ENCODE peak calls at places on chromosomes 1 and 21, in five cellular contexts. One of them, this sample, is unnamed.

GRCh38 chr1:109307363-109308021 is 681 bp upstream of the MYBPHL start:
- DNase-seq in GM12878: no peak
- DNase-seq in WTC11: no peak
- DNase-seq in K562: no peak
- DNase-seq in H1: no peak
- DNase-seq in this sample: peak

GRCh38 chr1:7984826-7985225 is 23.3 kb downstream of the PARK7 start:
- DNase-seq in H1: no peak
- DNase-seq in WTC11: no peak
- DNase-seq in GM12878: no peak
- DNase-seq in K562: no peak
- DNase-seq in this sample: no peak

GRCh38 chr1:182446033-182446669 is 3.8 kb upstream of the RGSL1 start:
- DNase-seq in K562: peak
- DNase-seq in GM12878: peak
- DNase-seq in WTC11: peak
- DNase-seq in H1: no peak
- DNase-seq in this sample: peak

GRCh38 chr1:82565146-82565545 is 764.4 kb downstream of the ADGRL2 start:
- DNase-seq in GM12878: no peak
- DNase-seq in H1: peak
- DNase-seq in K562: no peak
- DNase-seq in WTC11: no peak
- DNase-seq in this sample: no peak

GRCh38 chr1:956636-957035 is 2.4 kb downstream of the NOC2L start:
- DNase-seq in H1: no peak
- DNase-seq in K562: no peak
- DNase-seq in GM12878: no peak
- DNase-seq in WTC11: no peak
- DNase-seq in this sample: no peak

GRCh38 chr21:45135122-45135521 is 60.7 kb downstream of the ADARB1 start:
- DNase-seq in GM12878: no peak
- DNase-seq in WTC11: no peak
- DNase-seq in H1: no peak
- DNase-seq in K562: no peak
- DNase-seq in this sample: no peak

GRCh38 chr1:100404816-100405215 is 52.5 kb downstream of the CDC14A start:
- DNase-seq in GM12878: no peak
- DNase-seq in WTC11: no peak
- DNase-seq in K562: no peak
- DNase-seq in H1: no peak
- DNase-seq in this sample: no peak

GRCh38 chr1:227362039-227362438 is 43.7 kb upstream of the CDC42BPA start:
- DNase-seq in GM12878: no peak
- DNase-seq in H1: no peak
- DNase-seq in K562: no peak
- DNase-seq in WTC11: no peak
- DNase-seq in this sample: no peak

GRCh38 chr1:231883382-231883781 is 256.8 kb downstream of the DISC1 start:
- DNase-seq in GM12878: no peak
- DNase-seq in H1: peak
- DNase-seq in WTC11: peak
- DNase-seq in K562: no peak
- DNase-seq in this sample: peak

DNA sequence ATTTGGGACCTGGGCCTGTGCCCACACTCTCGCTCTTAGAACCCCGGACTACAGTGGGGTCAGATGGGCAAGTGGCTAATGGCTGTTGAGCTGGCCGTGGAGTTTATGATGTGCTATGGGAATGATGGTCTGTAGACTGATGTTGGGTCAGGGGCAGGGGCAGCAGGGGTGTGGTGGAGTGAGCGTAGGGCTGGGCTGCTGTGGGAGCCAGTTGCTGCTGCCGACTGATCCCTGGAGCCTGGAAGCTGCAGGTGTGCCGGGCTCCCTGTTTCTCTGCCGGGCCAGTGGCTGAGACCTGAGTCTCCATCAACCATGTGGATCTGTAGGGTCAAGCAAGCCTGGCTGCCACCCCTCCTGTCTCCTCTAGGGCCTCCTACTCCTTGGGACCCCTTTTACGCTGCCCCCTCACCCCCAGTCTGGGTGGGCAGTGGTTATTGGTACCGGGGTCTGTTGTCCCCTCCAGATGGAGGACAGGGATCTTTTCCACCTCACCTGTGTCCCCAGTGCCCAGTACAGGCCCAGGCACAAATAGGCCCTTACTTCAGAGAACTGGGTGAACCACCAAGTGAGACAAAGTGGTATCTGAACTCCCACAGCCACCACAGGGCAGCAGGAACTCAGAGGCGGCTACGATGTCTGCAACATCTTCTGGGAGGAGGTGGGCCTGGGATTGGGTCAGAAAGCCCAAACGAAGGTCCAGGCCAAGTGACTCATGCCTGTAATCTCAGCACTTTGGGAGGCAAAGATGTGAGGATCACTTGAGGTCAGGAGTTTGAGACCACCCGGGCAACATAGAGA is 5.1 kb downstream of the PODN start:
- DNase-seq in H1: no peak
- DNase-seq in K562: no peak
- DNase-seq in WTC11: peak
- DNase-seq in GM12878: no peak
- DNase-seq in this sample: no peak
- TF ChIP-seq ATF2 in H1: no peak
- TF ChIP-seq ATF2 in K562: no peak
- TF ChIP-seq ATF2 in WTC11: no peak
- TF ChIP-seq ATF2 in GM12878: no peak
- TF ChIP-seq ATF2 in this sample: no peak

GRCh38 chr1:228882785-228883450 is 147.6 kb downstream of the RHOU start:
- DNase-seq in K562: no peak
- DNase-seq in WTC11: no peak
- DNase-seq in H1: no peak
- DNase-seq in GM12878: no peak
- DNase-seq in this sample: no peak

GRCh38 chr1:228884196-228884595 is 148.9 kb downstream of the RHOU start:
- DNase-seq in H1: no peak
- DNase-seq in K562: no peak
- DNase-seq in GM12878: no peak
- DNase-seq in WTC11: no peak
- DNase-seq in this sample: no peak

GRCh38 chr1:228883535-228883934 is 148.3 kb downstream of the RHOU start:
- DNase-seq in GM12878: no peak
- DNase-seq in WTC11: no peak
- DNase-seq in H1: no peak
- DNase-seq in K562: no peak
- DNase-seq in this sample: no peak

GRCh38 chr1:228884615-228885566 is 149.6 kb downstream of the RHOU start:
- DNase-seq in GM12878: no peak
- DNase-seq in K562: no peak
- DNase-seq in WTC11: no peak
- DNase-seq in H1: no peak
- DNase-seq in this sample: peak

DNA sequence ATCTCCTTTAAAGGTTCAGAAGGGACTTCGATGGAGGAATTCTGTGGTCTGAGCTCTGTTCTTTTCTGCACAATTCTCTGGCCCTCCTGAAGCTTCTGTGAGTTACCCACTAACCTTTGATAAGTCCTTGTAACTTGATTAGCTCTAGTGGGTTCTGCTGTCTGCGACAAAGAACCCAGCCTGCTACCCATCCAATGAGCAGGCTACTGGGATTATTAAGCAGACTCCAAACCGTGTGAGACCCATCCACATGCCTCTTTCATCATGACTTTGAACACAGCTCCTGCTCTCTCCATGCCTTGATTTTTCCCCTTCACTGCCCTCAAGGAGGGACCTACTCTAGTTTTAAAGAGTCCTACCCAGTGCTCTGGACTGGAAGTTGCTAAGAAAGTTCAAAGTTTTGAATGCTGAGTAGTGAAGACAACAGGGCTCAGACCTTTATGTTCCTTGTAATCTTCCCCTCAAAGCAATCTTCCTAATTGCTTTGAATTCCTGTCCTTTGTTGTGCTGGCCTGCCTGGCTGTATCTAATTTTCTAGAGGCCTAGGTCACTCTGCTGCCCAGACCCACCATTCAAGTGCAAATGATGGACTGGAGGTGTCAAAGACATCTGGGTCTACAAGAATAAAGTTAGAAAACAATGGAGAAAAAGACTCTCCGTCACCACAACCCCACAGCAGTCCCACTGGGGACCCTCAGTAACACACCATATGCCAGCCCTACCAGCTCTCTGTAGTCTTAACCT is 146.9 kb downstream of the RHOU start:
- DNase-seq in K562: no peak
- DNase-seq in WTC11: no peak
- DNase-seq in GM12878: no peak
- DNase-seq in H1: no peak
- DNase-seq in this sample: no peak
- TF ChIP-seq ATF2 in K562: no peak
- TF ChIP-seq ATF2 in WTC11: no peak
- TF ChIP-seq ATF2 in GM12878: no peak
- TF ChIP-seq ATF2 in H1: no peak
- TF ChIP-seq ATF2 in this sample: no peak

DNA sequence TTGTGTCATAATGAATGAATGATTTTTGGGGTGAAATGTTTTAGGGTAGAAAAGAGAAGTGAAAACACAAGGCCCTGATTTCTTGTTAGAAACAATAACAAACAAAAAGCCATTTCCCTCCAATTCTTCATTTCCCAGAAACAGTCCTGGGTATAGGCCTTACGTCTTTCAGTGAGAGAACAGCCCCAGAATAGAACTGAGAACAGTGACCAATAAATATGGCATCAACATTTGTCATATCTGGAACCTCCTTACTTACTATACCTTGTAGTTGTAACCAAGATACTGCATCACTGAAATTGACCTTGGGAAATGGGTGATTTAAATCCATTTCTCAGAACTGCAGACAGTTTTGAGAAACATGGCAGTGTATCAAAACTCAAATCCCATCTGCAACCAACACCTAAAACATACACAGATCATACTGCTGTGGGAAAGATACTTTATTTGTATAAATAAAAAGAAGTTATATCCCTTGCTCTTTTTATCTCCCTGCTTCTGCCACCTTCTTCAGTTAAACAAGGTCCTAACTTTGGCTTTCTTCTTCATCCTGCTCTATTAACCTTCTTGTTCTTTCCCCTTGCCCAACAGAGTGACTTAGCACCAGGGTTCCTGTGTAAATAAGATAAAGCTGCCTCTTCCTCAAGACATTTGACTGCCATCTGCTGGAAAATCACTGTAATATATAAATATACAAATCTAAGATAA is 19.5 kb downstream of the XKR8 start:
- DNase-seq in H1: no peak
- DNase-seq in K562: peak
- DNase-seq in WTC11: no peak
- DNase-seq in GM12878: peak
- DNase-seq in this sample: no peak
- TF ChIP-seq ATF2 in H1: no peak
- TF ChIP-seq ATF2 in K562: no peak
- TF ChIP-seq ATF2 in WTC11: no peak
- TF ChIP-seq ATF2 in GM12878: peak
- TF ChIP-seq ATF2 in this sample: no peak

DNA sequence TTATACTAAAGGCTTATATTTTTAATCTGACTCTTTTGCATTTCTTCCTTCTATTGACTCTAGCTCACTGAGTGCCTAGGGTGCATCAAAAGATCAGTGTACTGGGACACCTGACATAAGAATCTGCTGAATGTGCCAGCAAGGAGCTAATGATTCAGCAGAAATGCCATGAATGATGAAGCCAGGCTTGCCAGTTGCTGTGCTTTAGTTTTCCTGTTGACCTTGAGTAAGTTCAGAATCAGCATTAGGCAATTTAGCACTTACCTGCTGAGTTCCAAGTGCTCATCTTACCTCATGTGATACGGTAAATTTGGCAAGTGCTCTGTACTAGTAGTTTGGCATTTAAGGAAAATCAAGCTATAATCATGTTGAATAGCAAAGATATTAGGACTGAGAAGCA is 523.2 kb upstream of the B3GALT2 start:
- DNase-seq in H1: no peak
- DNase-seq in GM12878: no peak
- DNase-seq in K562: no peak
- DNase-seq in WTC11: no peak
- DNase-seq in this sample: no peak
- TF ChIP-seq ATF2 in H1: no peak
- TF ChIP-seq ATF2 in GM12878: no peak
- TF ChIP-seq ATF2 in K562: no peak
- TF ChIP-seq ATF2 in WTC11: no peak
- TF ChIP-seq ATF2 in this sample: no peak

GRCh38 chr21:29265690-29266479 is 32.8 kb upstream of the BACH1 start:
- DNase-seq in H1: no peak
- DNase-seq in WTC11: no peak
- DNase-seq in GM12878: peak
- DNase-seq in K562: no peak
- DNase-seq in this sample: no peak
- TF ChIP-seq ATF2 in H1: no peak
- TF ChIP-seq ATF2 in WTC11: no peak
- TF ChIP-seq ATF2 in GM12878: peak
- TF ChIP-seq ATF2 in K562: no peak
- TF ChIP-seq ATF2 in this sample: no peak